ENCODE peak calls at places on chromosome 7, in five cellular contexts. M, J, Z, D and S are unnamed samples.

GRCh38 chr7:6451224-6451705 is 3.5 kb upstream of the DAGLB start:
- DNase-seq in M (no peak), D (no peak), Z (no peak), J (no peak), S (no peak)

GRCh38 chr7:88278881-88279280 is 27.8 kb downstream of the STEAP4 start:
- DNase-seq in Z (no peak), M (no peak), J (peak; percentile 59), D (no peak), S (no peak)

GRCh38 chr7:45865594-45866410 is 7.1 kb downstream of the CCDC201 start:
- DNase-seq in D (no peak), M (peak; percentile 56), Z (no peak), J (no peak), S (peak; percentile 55)

GRCh38 chr7:24842449-24843241 is 85.4 kb upstream of the GSDME start:
- DNase-seq in Z (no peak), J (peak; percentile 54), D (no peak), M (no peak), S (peak; percentile 23)

GRCh38 chr7:5492249-5493020 is 68.8 kb upstream of the TNRC18 start:
- DNase-seq in M (no peak), Z (peak; percentile 84), J (no peak), D (no peak), S (no peak)

GRCh38 chr7:82675396-82675795 is 231.8 kb upstream of the CACNA2D1 start:
- DNase-seq in D (no peak), Z (no peak), M (peak; percentile 39), J (peak; percentile 65), S (no peak)

GRCh38 chr7:130758429-130759056 is 24.5 kb upstream of the KLF14 start:
- DNase-seq in M (peak; percentile 69), Z (no peak), D (peak; percentile 64), J (peak; percentile 82), S (peak; percentile 19)

GRCh38 chr7:81715984-81716588 is 53.8 kb downstream of the HGF start:
- DNase-seq in M (peak; percentile 53), Z (no peak), J (peak; percentile 72), D (peak; percentile 75), S (peak; percentile 69)

GRCh38 chr7:5388905-5389433 is 34.7 kb downstream of the TNRC18 start:
- DNase-seq in J (no peak), Z (no peak), D (no peak), M (no peak), S (no peak)

GRCh38 chr7:92835851-92836488 is 403 bp downstream of the CDK6 start:
- DNase-seq in Z (no peak), D (peak; percentile 12), M (no peak), J (peak; percentile 40), S (no peak)

GRCh38 chr7:139426258-139427028 is 57.0 kb downstream of the KLRG2 start:
- DNase-seq in D (no peak), J (no peak), M (no peak), Z (peak; percentile 17), S (no peak)

GRCh38 chr7:3592438-3593134 is 291.5 kb downstream of the SDK1 start:
- DNase-seq in M (peak; percentile 5), J (no peak), D (no peak), Z (no peak), S (no peak)

GRCh38 chr7:80678703-80679102 is 40.3 kb downstream of the CD36 start:
- DNase-seq in M (no peak), D (no peak), J (no peak), Z (no peak), S (no peak)

GRCh38 chr7:109835577-109835976 is 1255.3 kb upstream of the LRRN3 start:
- DNase-seq in J (no peak), M (no peak), D (no peak), Z (no peak), S (no peak)

GRCh38 chr7:112108984-112109383 is 97.2 kb downstream of the DOCK4 start:
- DNase-seq in J (no peak), D (no peak), M (no peak), Z (no peak), S (no peak)

GRCh38 chr7:101390901-101391301 is 28.2 kb downstream of the COL26A1 start:
- DNase-seq in M (no peak), J (peak; percentile 16), D (no peak), Z (no peak), S (peak; percentile 71)

GRCh38 chr7:590731-591551 is 71.3 kb upstream of the PDGFA start:
- DNase-seq in D (no peak), J (no peak), M (no peak), Z (peak; percentile 63), S (no peak)

GRCh38 chr7:11934766-11935165 is 102.8 kb upstream of the THSD7A start:
- DNase-seq in J (no peak), Z (no peak), M (no peak), D (no peak), S (no peak)

GRCh38 chr7:38413784-38414183 is 140.3 kb upstream of the TARP start:
- DNase-seq in D (no peak), Z (no peak), J (no peak), M (no peak), S (no peak)

GRCh38 chr7:6307762-6308161 is 35.3 kb upstream of the CYTH3 start:
- DNase-seq in J (no peak), D (peak; percentile 43), M (no peak), Z (no peak), S (peak; percentile 41)

DNA sequence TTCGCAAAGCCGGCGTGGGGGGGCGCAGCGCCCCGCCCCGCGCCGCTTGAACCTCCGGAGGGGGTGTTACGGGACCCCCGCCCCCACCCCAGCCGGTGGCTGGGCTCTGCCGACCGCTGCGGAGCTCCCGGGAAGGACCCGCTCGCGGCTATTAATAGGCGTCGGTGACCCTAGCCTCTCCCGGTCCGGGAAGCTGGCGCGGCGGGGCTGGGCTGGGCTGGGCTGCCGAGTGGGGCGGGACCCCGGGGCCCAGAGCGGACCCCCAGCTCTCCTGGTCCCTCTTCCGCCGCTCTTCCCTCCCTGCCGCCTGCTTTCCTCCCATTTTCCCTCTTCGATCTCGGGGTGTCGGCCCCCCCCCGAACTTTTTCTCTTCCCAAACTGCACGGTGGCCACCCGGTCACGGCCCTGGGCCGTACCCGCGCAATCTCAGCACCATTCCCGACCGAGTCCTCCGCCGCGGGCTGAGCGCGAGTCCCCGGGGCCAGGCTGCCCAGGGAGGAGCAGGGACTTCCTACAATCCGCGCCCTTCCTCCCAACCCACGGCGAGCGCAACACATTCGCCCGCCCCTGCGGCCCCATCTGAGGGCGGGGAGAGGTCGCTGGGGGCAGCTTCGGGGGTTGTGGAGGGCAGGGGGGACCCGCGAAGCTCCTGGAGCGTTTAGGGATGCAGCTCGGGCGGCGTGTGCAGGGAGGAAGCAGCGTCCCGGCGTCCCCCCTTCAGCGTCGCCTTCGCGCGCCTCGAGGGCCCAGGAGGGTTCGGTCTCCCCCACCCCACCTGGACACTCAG is 3.1 kb upstream of the ELFN1 start:
- DNase-seq in Z (no peak), D (peak; percentile 32), J (no peak), M (no peak), S (peak; percentile 56)
- H3K4me3 ChIP-seq in Z (peak overlapping the region; percentile 54), D (peak overlapping the region; percentile 55), J (peak overlapping the region; percentile 34), M (peak overlapping the region; percentile 42), S (peak overlapping the region; percentile 60)

DNA sequence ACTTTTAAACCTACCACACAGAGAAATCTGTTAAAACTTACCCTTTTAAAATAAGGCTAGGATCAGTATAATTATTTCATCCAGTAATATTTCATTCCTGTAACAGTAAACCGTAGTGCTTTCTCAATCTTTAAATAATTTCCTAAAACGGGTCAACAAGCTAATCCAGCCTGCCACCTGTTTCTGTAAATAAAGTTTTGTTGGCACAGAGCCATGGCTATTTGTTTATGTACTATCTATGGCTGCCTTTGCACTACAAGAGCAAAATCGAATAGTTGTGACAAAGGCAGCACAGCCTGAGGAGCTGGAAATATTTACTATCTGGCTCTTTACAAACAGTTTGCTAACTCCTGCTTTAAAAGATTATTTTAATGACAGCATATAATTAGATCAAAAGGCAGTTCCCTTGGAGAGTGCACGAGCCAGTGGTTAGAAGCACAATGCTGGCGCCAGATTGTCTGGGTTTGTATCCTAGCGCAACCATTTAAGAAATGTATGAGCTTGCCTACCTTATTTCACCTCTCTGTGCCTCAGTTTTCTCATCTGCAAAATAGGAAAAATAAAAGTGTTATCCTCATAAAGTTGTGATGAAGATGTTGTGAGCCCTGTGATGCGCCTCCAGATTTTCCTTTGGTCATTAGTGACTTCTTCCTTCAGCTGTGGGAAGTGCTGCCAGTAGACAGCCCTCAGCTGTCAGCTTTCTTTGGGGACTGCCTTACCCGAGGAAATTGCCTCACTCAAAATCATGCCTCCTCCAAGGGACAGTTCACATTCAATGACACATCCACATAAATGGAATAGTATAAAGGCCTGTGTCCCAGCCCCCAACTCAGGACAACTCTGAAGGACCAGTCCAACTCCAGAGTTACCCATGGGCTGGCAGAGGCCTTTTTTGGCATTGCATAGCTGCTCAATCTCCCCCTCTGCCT is 11.8 kb upstream of the MIOS start:
- DNase-seq in Z (no peak), M (no peak), D (no peak), J (no peak), S (no peak)
- H3K4me3 ChIP-seq in Z (no peak overlapping the region), M (no peak overlapping the region), D (no peak overlapping the region), J (no peak overlapping the region), S (no peak overlapping the region)

GRCh38 chr7:47762207-47762606 is 180.3 kb upstream of the TNS3 start:
- DNase-seq in Z (no peak), D (no peak), M (no peak), J (no peak), S (no peak)

GRCh38 chr7:47757946-47758371 is 176.0 kb upstream of the TNS3 start:
- DNase-seq in Z (peak; percentile 34), J (peak; percentile 89), M (peak; percentile 73), D (no peak), S (peak; percentile 98)

GRCh38 chr7:47755248-47755647 is 173.3 kb upstream of the TNS3 start:
- DNase-seq in M (no peak), J (no peak), Z (no peak), D (no peak), S (no peak)

GRCh38 chr7:47759056-47759706 is 177.3 kb upstream of the TNS3 start:
- DNase-seq in Z (no peak), J (peak; percentile 35), M (no peak), D (peak; percentile 60), S (peak; percentile 34)

GRCh38 chr7:47758546-47758945 is 176.6 kb upstream of the TNS3 start:
- DNase-seq in M (peak; percentile 36), Z (no peak), J (peak; percentile 26), D (no peak), S (peak; percentile 71)
- H3K4me3 ChIP-seq in M (no peak overlapping the region), Z (no peak overlapping the region), J (no peak overlapping the region), D (no peak overlapping the region), S (no peak overlapping the region)

GRCh38 chr7:117322741-117323584 is at the start of gene WNT2:
- DNase-seq in M (peak; percentile 22), Z (no peak), D (peak; percentile 44), J (peak; percentile 34), S (peak; percentile 58)
- H3K4me3 ChIP-seq in M (peak within 1 kb of the TSS; percentile 45), Z (peak within 1 kb of the TSS; percentile 49), D (peak within 1 kb of the TSS; percentile 47), J (peak within 1 kb of the TSS; percentile 48), S (peak within 1 kb of the TSS; percentile 51)

GRCh38 chr7:118735436-118735835 is 510.9 kb downstream of the ANKRD7 start:
- DNase-seq in D (no peak), Z (no peak), M (no peak), J (no peak), S (no peak)
- H3K4me3 ChIP-seq in D (no peak overlapping the region), Z (no peak overlapping the region), M (no peak overlapping the region), J (no peak overlapping the region), S (no peak overlapping the region)

GRCh38 chr7:47232751-47233412 is 349.0 kb downstream of the TNS3 start:
- DNase-seq in J (no peak), D (no peak), Z (no peak), M (no peak), S (peak; percentile 17)

GRCh38 chr7:47239034-47239433 is 342.9 kb downstream of the TNS3 start:
- DNase-seq in J (no peak), Z (no peak), D (no peak), M (no peak), S (no peak)

GRCh38 chr7:47233996-47234395 is 347.9 kb downstream of the TNS3 start:
- DNase-seq in J (no peak), M (no peak), Z (no peak), D (no peak), S (no peak)

GRCh38 chr7:47239927-47240570 is 341.9 kb downstream of the TNS3 start:
- DNase-seq in D (no peak), M (no peak), Z (no peak), J (peak; percentile 28), S (no peak)

GRCh38 chr7:47236480-47237208 is 345.3 kb downstream of the TNS3 start:
- DNase-seq in J (no peak), M (no peak), D (no peak), Z (no peak), S (no peak)
- H3K4me3 ChIP-seq in J (no peak overlapping the region), M (no peak overlapping the region), D (no peak overlapping the region), Z (no peak overlapping the region), S (no peak overlapping the region)